ENCODE peak calls at places on chromosomes 7 and 10, in eight cellular contexts. T is NCI-H2081; H is NCI-H1092 treated with DMSO at 0.1 percent for 48 hours; X is NCI-H2171 treated with DMSO at 0.1 percent for 48 hours; M is stimulated activated CD8-positive, alpha-beta memory T cell treated with anti-CD3 and anti-CD28 coated beads, Interleukin-7, amount 100 ng/mL, for 4 hours; A is HTR-8/SVneo; E is GM06990; U is lower lobe of right lung. V is an unnamed sample.
A peak's percentile ranks its signal among the peaks of the same experiment; 100 is the strongest.

GRCh38 chr10:78821052-78821451 is 247.7 kb upstream of the ZMIZ1 start:
- DNase-seq in T (no peak), H (no peak), X (no peak), M (no peak), A (no peak), E (no peak), U (no peak), V (no peak)

GRCh38 chr10:130913844-130914243 is 397.7 kb downstream of the TCERG1L start:
- DNase-seq in T (no peak), H (no peak), X (no peak), M (no peak), A (no peak), E (no peak), U (no peak), V (no peak)

GRCh38 chr10:80506189-80506575 is 31.5 kb upstream of the SH2D4B start:
- DNase-seq in T (no peak), H (no peak), X (no peak), M (no peak), A (peak; percentile 42), E (no peak), U (no peak), V (no peak)

GRCh38 chr10:100656479-100656878 is 88.9 kb upstream of the PAX2 start:
- DNase-seq in T (no peak), H (no peak), X (peak; percentile 40), M (no peak), A (peak; percentile 66), E (no peak), U (no peak), V (no peak)

GRCh38 chr10:44929356-44930113 is 18.4 kb downstream of the TMEM72 start:
- DNase-seq in T (no peak), H (no peak), X (no peak), M (no peak), A (no peak), E (no peak), U (no peak), V (no peak)

GRCh38 chr7:148807451-148807850 is 76.6 kb downstream of the EZH2 start:
- DNase-seq in T (no peak), H (no peak), X (peak; percentile 64), M (no peak), A (no peak), E (no peak), U (no peak), V (no peak)

GRCh38 chr7:26388256-26388655 is 96.6 kb downstream of the SNX10 start:
- DNase-seq in T (no peak), H (no peak), X (no peak), M (no peak), A (no peak), E (no peak), U (no peak), V (no peak)

GRCh38 chr10:124522903-124523260 is 61.3 kb downstream of the LHPP start:
- DNase-seq in T (no peak), H (peak; percentile 34), X (no peak), M (no peak), A (no peak), E (no peak), U (peak; percentile 50), V (peak; percentile 83)

GRCh38 chr10:131435760-131436448 is 124.4 kb upstream of the TCERG1L start:
- DNase-seq in T (no peak), H (no peak), X (no peak), M (no peak), A (no peak), E (no peak), U (no peak), V (no peak)

GRCh38 chr10:44056947-44057811 is 327.7 kb downstream of the CXCL12 start:
- DNase-seq in T (no peak), H (no peak), X (no peak), M (no peak), A (no peak), E (no peak), U (no peak), V (no peak)

GRCh38 chr10:47137311-47137851 is 162.6 kb upstream of the GDF10 start:
- DNase-seq in T (no peak), H (no peak), X (no peak), M (no peak), A (peak; percentile 80), E (no peak), U (no peak), V (no peak)

GRCh38 chr10:110209926-110210662 is 2.7 kb downstream of the MXI1 start:
- DNase-seq in T (no peak), H (no peak), X (peak; percentile 24), M (no peak), A (no peak), E (peak; percentile 49), U (peak; percentile 69), V (peak; percentile 22)

GRCh38 chr7:28347964-28348363 is 64.4 kb upstream of the CREB5 start:
- DNase-seq in T (no peak), H (no peak), X (no peak), M (no peak), A (no peak), E (no peak), U (no peak), V (peak; percentile 57)

GRCh38 chr10:104643023-104643663 is 2.1 kb downstream of the SORCS3 start:
- DNase-seq in T (no peak), H (no peak), X (no peak), M (no peak), A (no peak), E (no peak), U (no peak), V (no peak)

GRCh38 chr10:73865459-73866442 is 8.6 kb downstream of the CAMK2G start:
- DNase-seq in T (no peak), H (no peak), X (no peak), M (peak; percentile 22), A (no peak), E (peak; percentile 75), U (peak; percentile 84), V (no peak)

GRCh38 chr10:123331438-123331837 is 177.2 kb downstream of the BUB3 start:
- DNase-seq in T (no peak), H (peak; percentile 25), X (no peak), M (no peak), A (no peak), E (no peak), U (no peak), V (no peak)

GRCh38 chr7:27107391-27107900 is 5.0 kb upstream of the HOXA2 start:
- DNase-seq in T (no peak), H (no peak), X (no peak), M (no peak), A (no peak), E (no peak), U (no peak), V (no peak)

GRCh38 chr7:120033114-120033513 is 239.9 kb upstream of the KCND2 start:
- DNase-seq in T (no peak), H (no peak), X (no peak), M (no peak), A (no peak), E (no peak), U (no peak), V (no peak)

GRCh38 chr10:76356557-76356956 is 925.1 kb downstream of the LRMDA start:
- DNase-seq in T (no peak), H (no peak), X (no peak), M (no peak), A (no peak), E (no peak), U (no peak), V (no peak)

GRCh38 chr7:117017017-117017451 is 63.7 kb downstream of the ST7 start:
- DNase-seq in T (no peak), H (no peak), X (no peak), M (no peak), A (no peak), E (no peak), U (no peak), V (peak; percentile 46)

GRCh38 chr10:116118851-116119250 is 154.2 kb downstream of the GFRA1 start:
- DNase-seq in T (no peak), H (no peak), X (no peak), M (no peak), A (no peak), E (no peak), U (no peak), V (no peak)

GRCh38 chr7:138105216-138105615 is 29.0 kb downstream of the AKR1D1 start:
- DNase-seq in T (no peak), H (no peak), X (no peak), M (no peak), A (no peak), E (no peak), U (no peak), V (no peak)

V was measured in SHP77.